ENCODE peak calls at places on chromosomes 11 and 22, in six cellular contexts. L, U, G, N, K and F are unnamed samples.

GRCh38 chr11:2672553-2673249 is 27.1 kb downstream of the KCNQ1OT1 start:
- DNase-seq in L (peak), K (no peak), N (no peak), U (no peak), G (no peak), F (no peak)

GRCh38 chr22:47064016-47064415 is 301.6 kb downstream of the TBC1D22A start:
- DNase-seq in G (no peak), L (no peak), U (no peak), N (no peak), K (no peak), F (no peak)

GRCh38 chr11:42972741-42973140 is 339.1 kb upstream of the API5 start:
- DNase-seq in U (no peak), K (no peak), L (no peak), N (no peak), G (no peak), F (no peak)

GRCh38 chr11:34036456-34036855 is 15.1 kb upstream of the CAPRIN1 start:
- DNase-seq in G (no peak), U (no peak), K (no peak), N (no peak), L (no peak), F (no peak)

GRCh38 chr22:40224702-40225101 is 47.0 kb downstream of the TNRC6B start:
- DNase-seq in U (no peak), L (peak), K (no peak), G (no peak), N (no peak), F (no peak)

GRCh38 chr11:35478411-35479139 is 46.8 kb downstream of the PAMR1 start:
- DNase-seq in L (no peak), K (no peak), U (no peak), N (no peak), G (no peak), F (no peak)

GRCh38 chr11:15106201-15106965 is 8.3 kb upstream of the INSC start:
- DNase-seq in K (peak), U (no peak), N (no peak), G (no peak), L (no peak), F (no peak)

GRCh38 chr22:50184541-50185383 is 951 bp upstream of the TRABD start:
- DNase-seq in K (no peak), G (no peak), U (no peak), N (no peak), L (no peak), F (peak)

GRCh38 chr11:112844530-112844929 is 116.7 kb upstream of the NCAM1 start:
- DNase-seq in G (no peak), N (no peak), U (no peak), L (no peak), K (no peak), F (peak)

GRCh38 chr11:115613986-115614625 is 109.9 kb upstream of the CADM1 start:
- DNase-seq in K (peak), U (no peak), N (no peak), G (no peak), L (no peak), F (no peak)

GRCh38 chr22:33380789-33381530 is 322.8 kb upstream of the SYN3 start:
- DNase-seq in K (peak), N (no peak), L (no peak), G (no peak), U (no peak), F (no peak)

GRCh38 chr22:38549106-38549884 is 20.7 kb downstream of the DMC1 start:
- DNase-seq in K (no peak), U (no peak), L (no peak), G (no peak), N (no peak), F (no peak)

GRCh38 chr22:39306456-39307361 is 12.7 kb downstream of the RPL3 start:
- DNase-seq in N (peak), G (no peak), L (peak), K (peak), U (no peak), F (no peak)

GRCh38 chr22:36026741-36027140 is 1.9 kb downstream of the RBFOX2 start:
- DNase-seq in N (no peak), G (no peak), L (no peak), U (no peak), K (peak), F (no peak)

GRCh38 chr11:72100462-72100861 is 2.6 kb downstream of the LAMTOR1 start:
- DNase-seq in G (no peak), U (no peak), N (peak), L (no peak), K (no peak), F (no peak)

GRCh38 chr22:24521791-24522245 is 26.7 kb downstream of the UPB1 start:
- DNase-seq in L (peak), N (peak), K (peak), G (peak), U (no peak), F (no peak)

GRCh38 chr22:29780781-29781676 is 13.9 kb downstream of the UQCR10 start:
- DNase-seq in G (no peak), L (no peak), U (no peak), K (peak), N (peak), F (no peak)

GRCh38 chr11:33779849-33780528 is 5.7 kb upstream of the FBXO3 start:
- DNase-seq in N (no peak), L (no peak), U (no peak), K (peak), G (no peak), F (no peak)

GRCh38 chr11:116175707-116176106 is 597.1 kb downstream of the BUD13 start:
- DNase-seq in G (no peak), N (no peak), U (no peak), L (no peak), K (no peak), F (no peak)

GRCh38 chr11:132866783-132867545 is 665.3 kb downstream of the OPCML start:
- DNase-seq in L (no peak), K (no peak), G (no peak), U (no peak), N (no peak), F (no peak)

GRCh38 chr11:128937480-128937879 is 5.2 kb downstream of the TP53AIP1 start:
- DNase-seq in U (no peak), N (no peak), K (no peak), L (no peak), G (no peak), F (no peak)

GRCh38 chr11:100816823-100817222 is 129.7 kb downstream of the ARHGAP42 start:
- DNase-seq in L (no peak), G (no peak), N (peak), U (no peak), K (no peak), F (no peak)

GRCh38 chr11:29352273-29352672 is 664.6 kb downstream of the KCNA4 start:
- DNase-seq in L (no peak), U (no peak), K (no peak), N (no peak), G (no peak), F (no peak)

GRCh38 chr11:20293531-20293930 is 70.0 kb upstream of the HTATIP2 start:
- DNase-seq in K (no peak), N (no peak), L (no peak), G (no peak), U (no peak), F (no peak)

GRCh38 chr11:62546244-62546936 is at the start of gene AHNAK:
- DNase-seq in G (peak), N (peak), K (peak), U (peak), L (peak), F (peak)

GRCh38 chr11:128341280-128341679 is 246.1 kb downstream of the ETS1 start:
- DNase-seq in N (no peak), U (peak), L (peak), K (no peak), G (no peak), F (peak)

GRCh38 chr22:45781941-45782340 is 110.3 kb downstream of the ATXN10 start:
- DNase-seq in U (no peak), N (no peak), G (no peak), L (no peak), K (no peak), F (no peak)